ENCODE peak calls at places on chromosomes 5 and 9, in four cellular contexts. D is gastrocnemius medialis; J is CD4-positive, alpha-beta memory T cell; N is OCI-LY7. Y is an unnamed sample.

GRCh38 chr5:115070737-115071136 is 99.0 kb downstream of the TRIM36 start:
- DNase-seq in N (no peak), J (no peak), D (no peak), Y (no peak)

GRCh38 chr5:137758719-137759312 is 4.7 kb upstream of the HNRNPA0 start:
- DNase-seq in N (no peak), D (no peak), J (no peak), Y (no peak)

GRCh38 chr5:52876456-52876855 is 88.7 kb downstream of the ITGA1 start:
- DNase-seq in J (no peak), N (no peak), D (no peak), Y (no peak)

GRCh38 chr5:124963236-124963929 is 216.9 kb upstream of the ZNF608 start:
- DNase-seq in D (no peak), N (no peak), J (no peak), Y (no peak)

GRCh38 chr5:165497707-165498106 is 1992.3 kb downstream of the MAT2B start:
- DNase-seq in D (no peak), J (no peak), N (no peak), Y (no peak)

GRCh38 chr5:71790433-71790832 is 71.4 kb downstream of the CARTPT start:
- DNase-seq in D (no peak), J (no peak), N (no peak), Y (no peak)

GRCh38 chr9:96498796-96499195 is 48.8 kb downstream of the HABP4 start:
- DNase-seq in J (no peak), D (no peak), N (no peak), Y (no peak)

GRCh38 chr5:75552764-75553163 is 41.1 kb downstream of the POLK start:
- DNase-seq in N (no peak), D (no peak), J (no peak), Y (no peak)

GRCh38 chr5:174327317-174327864 is 281.9 kb downstream of the NSG2 start:
- DNase-seq in N (peak), D (peak), J (no peak), Y (peak)

GRCh38 chr5:101425345-101425744 is 522.3 kb upstream of the ST8SIA4 start:
- DNase-seq in N (no peak), J (no peak), D (no peak), Y (no peak)

GRCh38 chr5:82031220-82032119 is 59.6 kb downstream of the ATG10 start:
- DNase-seq in J (no peak), D (no peak), N (no peak), Y (no peak)

GRCh38 chr9:123039617-123040219 is 6.3 kb downstream of the GPR21 start:
- DNase-seq in D (no peak), J (no peak), N (no peak), Y (no peak)

GRCh38 chr9:117679425-117679824 is 24.8 kb upstream of the TLR4 start:
- DNase-seq in D (no peak), N (no peak), J (no peak), Y (no peak)

GRCh38 chr5:14144586-14145355 is 1.6 kb downstream of the TRIO start:
- DNase-seq in J (peak), D (peak), N (peak), Y (no peak)

GRCh38 chr5:87541033-87541432 is 128.3 kb upstream of the CCNH start:
- DNase-seq in J (no peak), N (no peak), D (peak), Y (peak)

GRCh38 chr9:98929096-98929495 is 14.6 kb upstream of the COL15A1 start:
- DNase-seq in D (no peak), N (no peak), J (no peak), Y (no peak)

GRCh38 chr5:110088676-110089436 is 399.1 kb downstream of the MAN2A1 start:
- DNase-seq in N (no peak), J (no peak), D (no peak), Y (no peak)

GRCh38 chr9:127078336-127078735 is 44.1 kb downstream of the ANGPTL2 start:
- DNase-seq in J (no peak), D (no peak), N (no peak), Y (no peak)

GRCh38 chr9:110650991-110651411 is 17.6 kb upstream of the MUSK start:
- DNase-seq in J (no peak), D (no peak), N (no peak), Y (no peak)

GRCh38 chr9:98401140-98402025 is 145.9 kb upstream of the TBC1D2 start:
- DNase-seq in N (no peak), J (no peak), D (no peak), Y (no peak)

GRCh38 chr5:95976606-95977005 is 15.0 kb upstream of the ELL2 start:
- DNase-seq in J (no peak), N (no peak), D (no peak), Y (no peak)

GRCh38 chr9:79946718-79947117 is 375.0 kb downstream of the TLE4 start:
- DNase-seq in D (no peak), J (no peak), N (no peak), Y (no peak)

GRCh38 chr9:114396558-114397218 is 8.9 kb upstream of the AKNA start:
- DNase-seq in J (peak), N (peak), D (no peak), Y (no peak)
- H3K4me3 ChIP-seq in J (peak), N (peak), D (no peak), Y (peak)

DNA sequence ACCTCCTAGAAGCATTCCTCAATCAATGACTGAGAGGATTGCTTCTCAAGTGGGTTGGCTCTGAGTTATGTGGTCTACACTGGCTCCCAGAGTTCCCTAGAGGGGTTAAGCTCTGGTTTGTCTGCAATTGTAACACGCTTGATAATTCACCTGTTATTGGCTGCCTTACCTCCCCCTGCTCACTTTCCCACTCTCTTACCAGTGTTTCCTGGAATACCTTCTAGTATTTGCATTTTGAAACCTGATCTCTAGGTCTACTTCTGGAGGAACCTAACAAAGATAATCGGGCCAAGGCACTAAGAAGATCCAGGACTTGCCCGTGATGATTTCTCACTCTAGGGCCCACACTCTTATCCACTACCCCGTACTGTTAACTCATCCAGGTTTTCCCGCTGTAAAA is 110.1 kb upstream of the MAP3K1 start:
- DNase-seq in N (no peak), D (no peak), J (no peak), Y (no peak)
- H3K4me3 ChIP-seq in N (no peak), D (no peak), J (no peak), Y (no peak)

GRCh38 chr5:92505925-92506324 is 1075.1 kb downstream of the NR2F1-AS1 start:
- DNase-seq in N (no peak), D (no peak), J (no peak), Y (no peak)
- H3K4me3 ChIP-seq in N (no peak), D (no peak), J (no peak), Y (no peak)

DNA sequence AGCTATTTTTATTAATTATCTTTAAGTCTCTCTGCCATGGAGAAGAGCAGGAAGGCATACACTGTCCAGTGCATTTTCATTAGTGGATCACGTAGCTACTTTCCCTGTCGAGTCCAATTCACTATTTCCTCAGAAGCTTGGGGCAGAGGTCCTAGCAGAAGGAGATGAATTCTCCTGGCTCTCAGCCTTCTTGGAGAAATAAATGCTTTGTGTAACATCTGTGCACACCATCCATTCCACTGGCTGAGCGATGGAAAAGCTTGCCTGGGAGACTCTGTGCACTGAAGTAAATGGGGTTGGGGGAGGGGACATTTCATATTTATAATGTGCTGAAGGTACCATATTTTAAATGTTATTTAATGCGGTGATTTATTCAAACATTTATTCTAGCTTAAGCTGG is 23.4 kb downstream of the PROP1 start:
- DNase-seq in D (no peak), J (no peak), N (no peak), Y (no peak)
- H3K4me3 ChIP-seq in D (no peak), J (no peak), N (no peak), Y (no peak)

GRCh38 chr9:26243722-26244121 is 565.5 kb upstream of the TUSC1 start:
- DNase-seq in D (no peak), J (no peak), N (no peak), Y (no peak)
- H3K4me3 ChIP-seq in D (no peak), J (no peak), N (no peak), Y (no peak)

GRCh38 chr9:134647359-134648115 is 5.9 kb downstream of the COL5A1 start:
- DNase-seq in D (no peak), N (no peak), J (no peak), Y (no peak)
- H3K4me3 ChIP-seq in D (no peak), N (no peak), J (no peak), Y (no peak)

Y was measured in thoracic aorta.